ENCODE peak calls at places on chromosome 7, in five cellular contexts. T is CD4-positive, alpha-beta T cell; N is colonic mucosa; D is suprapubic skin; S is thoracic aorta. H is an unnamed sample. For H3K27me3, the result is how much of the 10 kb centered on the place peaks cover.

GRCh38 chr7:2564970-2565546 is 6.3 kb downstream of the IQCE start:
- DNase-seq in S (no peak), T (no peak), D (no peak), N (peak), H (no peak)

GRCh38 chr7:40918701-40919271 is 784.0 kb downstream of the SUGCT start:
- DNase-seq in T (no peak), S (no peak), N (no peak), D (no peak), H (no peak)

GRCh38 chr7:114426824-114427223 is 12.2 kb downstream of the FOXP2 start:
- DNase-seq in D (no peak), S (no peak), T (no peak), N (no peak), H (no peak)

GRCh38 chr7:123635551-123636359 is 19.9 kb upstream of the LMOD2 start:
- DNase-seq in N (no peak), D (no peak), S (no peak), T (no peak), H (no peak)

GRCh38 chr7:108324053-108325038 is 131.9 kb downstream of the NRCAM start:
- DNase-seq in D (no peak), T (no peak), S (no peak), N (no peak), H (no peak)

GRCh38 chr7:44880317-44881018 is 4.9 kb downstream of the PURB start:
- DNase-seq in D (no peak), S (no peak), N (no peak), T (no peak), H (no peak)

GRCh38 chr7:4931932-4932331 is 27.1 kb downstream of the MMD2 start:
- DNase-seq in N (no peak), T (no peak), D (no peak), S (no peak), H (peak)

GRCh38 chr7:75650671-75651070 is 88.1 kb downstream of the HIP1 start:
- DNase-seq in N (peak), T (no peak), D (no peak), S (peak), H (peak)

GRCh38 chr7:37719077-37719476 is 35.5 kb downstream of the GPR141 start:
- DNase-seq in T (no peak), D (no peak), N (no peak), S (no peak), H (no peak)

GRCh38 chr7:112452102-112452888 is 2.0 kb downstream of the IFRD1 start:
- DNase-seq in T (no peak), D (peak), S (peak), N (peak), H (peak)

GRCh38 chr7:111089822-111090426 is 1.0 kb upstream of the LRRN3 start:
- DNase-seq in S (no peak), N (no peak), D (no peak), T (no peak), H (no peak)

GRCh38 chr7:119046068-119046467 is 821.6 kb downstream of the ANKRD7 start:
- DNase-seq in T (no peak), N (no peak), S (no peak), D (no peak), H (no peak)

GRCh38 chr7:131010714-131011436 is 276.9 kb upstream of the KLF14 start:
- DNase-seq in S (no peak), T (no peak), D (no peak), N (no peak), H (no peak)

GRCh38 chr7:5396999-5397656 is 26.5 kb downstream of the TNRC18 start:
- DNase-seq in N (peak), S (no peak), D (peak), T (peak), H (peak)

GRCh38 chr7:1287629-1288225 is 55.1 kb downstream of the UNCX start:
- DNase-seq in D (no peak), T (no peak), S (no peak), N (no peak), H (no peak)

GRCh38 chr7:149179241-149179640 is 16.1 kb upstream of the ZNF282 start:
- DNase-seq in N (no peak), D (no peak), T (no peak), S (no peak), H (no peak)

DNA sequence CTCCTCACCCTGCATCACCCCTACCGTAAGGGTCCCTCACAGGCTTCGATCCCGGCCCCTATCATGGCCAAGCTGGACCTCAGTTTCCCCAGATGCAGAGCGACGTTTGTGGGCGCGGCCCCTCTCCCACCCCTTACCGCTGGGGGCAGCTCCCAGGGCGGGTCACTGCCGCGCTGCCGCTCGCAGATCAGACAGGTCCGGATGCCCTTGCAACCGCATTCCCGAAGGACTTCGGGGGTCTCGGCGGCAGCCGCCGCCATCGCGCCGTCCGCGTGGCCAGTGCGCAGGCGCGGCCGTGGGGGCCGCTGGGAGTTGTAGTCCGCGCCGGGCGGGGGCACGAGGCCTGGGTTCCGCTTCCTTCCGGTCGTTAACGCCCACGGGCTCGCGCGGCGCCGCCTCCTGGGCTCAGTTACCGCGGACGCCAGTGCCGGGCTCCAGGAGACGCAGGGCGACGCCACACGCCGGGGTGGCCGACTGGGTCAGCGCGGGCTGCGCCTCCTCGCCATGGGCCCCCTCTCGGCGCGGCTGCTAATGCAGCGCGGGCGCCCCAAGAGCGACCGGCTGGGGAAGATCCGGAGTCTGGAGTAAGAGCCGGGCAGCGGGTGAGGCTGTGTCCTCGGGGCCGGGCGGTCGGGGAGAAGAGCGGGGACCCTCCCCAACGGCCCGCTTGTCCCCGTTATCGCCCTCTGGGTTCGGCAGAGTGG is at the start of the genes ALKBH4 and LRWD1:
- DNase-seq in D (peak), S (peak), N (peak), T (peak), H (peak)
- TF ChIP-seq CTCF in D (no peak), S (peak), N (no peak), T (peak), H (no peak)

GRCh38 chr7:157020514-157021070 is 10.1 kb upstream of the MNX1 start:
- DNase-seq in D (peak), S (no peak), T (no peak), N (peak), H (no peak)
- H3K27me3 ChIP-seq in D (half or more), S (under half), T (half or more), N (half or more), H (half or more)

DNA sequence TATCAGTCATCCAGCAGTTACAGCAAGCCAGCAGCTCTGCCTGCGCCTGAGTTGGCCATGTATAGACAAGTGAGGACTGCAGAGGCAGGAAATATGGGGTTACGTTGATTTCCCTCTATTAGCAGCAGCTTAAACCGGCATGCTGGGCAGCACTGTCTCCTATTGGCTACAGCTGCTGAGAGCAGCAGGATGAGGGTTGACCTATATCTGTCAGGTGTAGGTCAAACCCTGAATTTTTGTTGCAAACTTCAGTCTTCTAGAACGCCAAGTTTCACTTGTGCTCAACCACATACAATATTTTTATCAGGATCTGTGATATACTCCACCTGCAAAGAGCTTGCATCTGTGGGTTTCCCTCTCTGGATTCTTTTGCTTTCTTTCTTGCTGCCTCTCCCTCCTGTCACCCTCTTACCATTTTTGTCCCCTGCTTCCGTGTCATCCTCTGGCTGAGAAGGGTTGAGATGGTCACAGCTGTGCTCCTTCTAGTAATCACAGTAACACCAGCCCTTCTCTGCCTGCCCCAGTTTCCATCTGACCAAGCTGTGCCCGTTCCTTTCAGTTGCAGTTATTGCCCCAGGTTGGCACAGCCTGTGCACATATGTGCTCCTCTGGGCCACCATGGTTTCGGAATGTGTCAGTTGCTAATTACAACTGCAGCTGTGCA is 23.8 kb upstream of the GLCCI1 start:
- DNase-seq in D (no peak), T (peak), S (no peak), N (no peak), H (no peak)
- TF ChIP-seq CTCF in D (no peak), T (no peak), S (no peak), N (no peak), H (no peak)

GRCh38 chr7:78535655-78536054 is 737.1 kb downstream of the PHTF2 start:
- DNase-seq in T (no peak), D (no peak), N (no peak), S (no peak), H (no peak)

GRCh38 chr7:78543976-78544375 is 745.4 kb downstream of the PHTF2 start:
- DNase-seq in T (no peak), N (no peak), S (no peak), D (no peak), H (no peak)

GRCh38 chr7:78542551-78542950 is 744.0 kb downstream of the PHTF2 start:
- DNase-seq in D (no peak), N (no peak), S (no peak), T (no peak), H (no peak)

GRCh38 chr7:78542981-78543380 is 744.4 kb downstream of the PHTF2 start:
- DNase-seq in N (no peak), D (no peak), S (no peak), T (no peak), H (no peak)

DNA sequence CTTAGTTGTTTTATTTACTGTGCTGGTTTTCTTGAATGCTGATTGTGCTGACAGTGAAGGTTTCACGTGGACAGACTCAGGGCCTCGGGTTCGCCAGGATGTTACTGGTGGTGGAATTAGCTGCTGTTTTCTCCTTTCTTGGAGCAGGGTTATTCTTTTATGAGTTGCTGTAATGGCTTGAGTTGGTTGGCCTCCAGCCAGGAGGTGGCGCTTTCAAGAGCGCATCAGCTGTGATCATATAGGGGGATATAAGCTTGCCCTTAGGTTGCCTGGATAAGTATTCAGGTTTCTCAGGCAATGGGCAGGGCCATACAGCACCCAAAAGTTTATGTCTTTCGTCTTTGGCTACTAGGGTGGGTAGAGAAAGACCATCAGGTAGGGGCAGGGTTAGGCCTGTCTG is 741.3 kb downstream of the PHTF2 start:
- DNase-seq in T (no peak), D (no peak), S (no peak), N (no peak), H (peak)
- H3K27me3 ChIP-seq in T (under half), D (under half), S (under half), N (under half), H (under half)

GRCh38 chr7:35685781-35686180 is 9.2 kb downstream of the HERPUD2 start:
- DNase-seq in N (no peak), S (no peak), T (no peak), D (no peak), H (no peak)
- TF ChIP-seq CTCF in N (no peak), S (no peak), T (no peak), D (no peak), H (no peak)

DNA sequence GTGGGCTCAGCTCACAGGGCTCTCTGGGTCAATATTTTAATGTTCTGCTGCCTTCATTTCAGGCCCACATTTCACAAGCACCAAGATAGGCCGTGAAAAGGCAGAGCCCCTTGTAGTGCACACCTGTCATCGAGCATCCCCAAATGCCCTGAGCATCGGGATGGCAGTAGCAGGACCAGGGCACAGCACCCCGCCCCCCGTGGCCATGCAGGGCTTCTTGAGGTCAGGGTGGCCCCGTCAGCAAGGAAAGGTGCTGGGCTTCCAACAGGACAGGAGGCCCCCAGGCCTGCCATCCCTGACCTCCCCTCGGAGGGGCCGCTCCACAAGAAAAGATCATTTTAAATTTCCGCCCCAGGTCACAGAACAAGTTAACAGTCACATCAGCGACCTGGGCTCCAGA is 2.9 kb upstream of the CNPY1 start:
- DNase-seq in T (no peak), D (no peak), N (no peak), S (no peak), H (no peak)
- H3K27me3 ChIP-seq in T (under half), D (under half), N (under half), S (under half), H (under half)

H was measured in BE2C.